ENCODE peak calls at places on chromosomes 12 and 14, in seven cellular contexts. C is germinal center; L is stimulated activated naive B cell treated with anti-CD40 and anti-IgM and Interleukin-4, amounts not matched to agents 10 μg/mL and 1 μg/mL and 100 μg/mL, for 72 hours; N is NCI-H1092; J is heart left ventricle; Q is stimulated activated CD4-positive, alpha-beta T cell treated with anti-CD3 and anti-CD28 coated beads, Interleukin-12 subunit alpha, Interleukin-12 subunit beta, amount 100 ng/mL, for 4 hours; Z is NCI-H1694. M is an unnamed sample.

GRCh38 chr12:2739069-2739468 is 55.7 kb upstream of the FKBP4 start:
- DNase-seq in C (no peak), L (no peak), N (no peak), J (no peak), Q (no peak), Z (no peak), M (no peak)

GRCh38 chr14:95442633-95443021 is 73.8 kb downstream of the SYNE3 start:
- DNase-seq in C (peak; percentile 85), L (peak; percentile 66), N (peak; percentile 80), J (peak; percentile 82), Q (peak; percentile 78), Z (peak; percentile 96), M (peak; percentile 83)

GRCh38 chr14:68333265-68333664 is 459.6 kb downstream of the ZFP36L1 start:
- DNase-seq in C (no peak), L (no peak), N (no peak), J (no peak), Q (no peak), Z (no peak), M (no peak)

GRCh38 chr12:56288705-56289387 is 11.3 kb downstream of the CS start:
- DNase-seq in C (no peak), L (no peak), N (no peak), J (no peak), Q (no peak), Z (no peak), M (no peak)

GRCh38 chr12:117202556-117202955 is 12.3 kb upstream of the FBXO21 start:
- DNase-seq in C (no peak), L (no peak), N (no peak), J (no peak), Q (no peak), Z (no peak), M (no peak)

GRCh38 chr12:57837779-57838562 is 8.6 kb downstream of the CTDSP2 start:
- DNase-seq in C (no peak), L (no peak), N (no peak), J (peak; percentile 69), Q (no peak), Z (no peak), M (no peak)

GRCh38 chr14:71143391-71144290 is 236.4 kb downstream of the PCNX1 start:
- DNase-seq in C (no peak), L (no peak), N (no peak), J (no peak), Q (no peak), Z (no peak), M (no peak)

GRCh38 chr12:98895086-98895651 is 250.1 kb downstream of the APAF1 start:
- DNase-seq in C (peak; percentile 7), L (no peak), N (peak; percentile 55), J (no peak), Q (no peak), Z (no peak), M (no peak)

GRCh38 chr12:121284551-121285390 is 11.7 kb downstream of the CAMKK2 start:
- DNase-seq in C (no peak), L (no peak), N (no peak), J (no peak), Q (no peak), Z (no peak), M (no peak)

GRCh38 chr12:20364501-20364900 is 3.8 kb upstream of the PDE3A start:
- DNase-seq in C (no peak), L (no peak), N (no peak), J (peak; percentile 48), Q (no peak), Z (no peak), M (no peak)

GRCh38 chr12:57156701-57157403 is 9.4 kb upstream of the LRP1-AS start:
- DNase-seq in C (no peak), L (no peak), N (no peak), J (no peak), Q (no peak), Z (no peak), M (no peak)

GRCh38 chr12:82426081-82426480 is 67.8 kb downstream of the METTL25 start:
- DNase-seq in C (no peak), L (no peak), N (no peak), J (no peak), Q (no peak), Z (no peak), M (no peak)

GRCh38 chr12:111404362-111405148 is 1.2 kb upstream of the SH2B3 start:
- DNase-seq in C (peak; percentile 46), L (peak; percentile 71), N (no peak), J (no peak), Q (peak; percentile 76), Z (no peak), M (no peak)

GRCh38 chr14:70140614-70141013 is 48.1 kb downstream of the SLC8A3 start:
- DNase-seq in C (peak; percentile 10), L (no peak), N (no peak), J (no peak), Q (no peak), Z (no peak), M (no peak)

GRCh38 chr12:22334696-22335290 is at the start of gene ST8SIA1:
- DNase-seq in C (peak; percentile 58), L (no peak), N (no peak), J (peak; percentile 53), Q (peak; percentile 53), Z (no peak), M (no peak)

GRCh38 chr12:118980407-118981014 is 830 bp upstream of the SRRM4 start:
- DNase-seq in C (no peak), L (no peak), N (peak; percentile 21), J (no peak), Q (no peak), Z (peak; percentile 55), M (peak; percentile 40)

GRCh38 chr12:130186631-130187269 is 24.5 kb downstream of the FZD10 start:
- DNase-seq in C (no peak), L (no peak), N (no peak), J (no peak), Q (no peak), Z (no peak), M (no peak)

GRCh38 chr12:104480826-104481457 is 24.2 kb downstream of the CHST11 start:
- DNase-seq in C (no peak), L (no peak), N (no peak), J (peak; percentile 48), Q (no peak), Z (no peak), M (no peak)

GRCh38 chr12:114425031-114425626 is 19.2 kb upstream of the TBX5 start:
- DNase-seq in C (no peak), L (no peak), N (no peak), J (no peak), Q (no peak), Z (no peak), M (no peak)

GRCh38 chr12:1530592-1531159 is 63.7 kb downstream of the FBXL14 start:
- DNase-seq in C (peak; percentile 46), L (no peak), N (no peak), J (no peak), Q (no peak), Z (no peak), M (no peak)